ENCODE peak calls at places on chromosomes 4 and X, in seven cellular contexts. A is stimulated activated CD8-positive, alpha-beta memory T cell treated with anti-CD3 and anti-CD28 coated beads, Interleukin-15, amount 100 ng/mL, for 24 hours; X is kidney tubule cell; B is AG04450; U is heart left ventricle; F is spleen; M is mesothelial cell of epicardium. O is an unnamed sample.

GRCh38 chr4:156294577-156294976 is 340.9 kb upstream of the CTSO start:
- DNase-seq in U (no peak), X (peak; percentile 95), M (peak; percentile 42), A (no peak), B (peak; percentile 36), F (no peak), O (no peak)

GRCh38 chr4:184649026-184649970 is at the start of the genes CASP3 and PRIMPOL:
- DNase-seq in M (peak; percentile 96), X (peak; percentile 96), F (peak; percentile 100), B (peak; percentile 78), U (peak; percentile 98), A (peak; percentile 90), O (peak; percentile 95)

GRCh38 chrX:15790766-15791380 is 589 bp downstream of the ZRSR2 start:
- DNase-seq in B (no peak), X (peak; percentile 46), M (no peak), U (no peak), F (no peak), A (no peak), O (no peak)

GRCh38 chrX:143429021-143429570 is 88.2 kb downstream of the SPANXN3 start:
- DNase-seq in U (no peak), A (no peak), F (no peak), M (no peak), X (peak; percentile 85), B (no peak), O (no peak)

GRCh38 chrX:926991-927390 is 285.5 kb downstream of the CRLF2 start:
- DNase-seq in F (peak; percentile 33), X (no peak), U (no peak), A (no peak), M (no peak), B (no peak), O (no peak)

GRCh38 chr4:111630705-111631104 is 514.5 kb upstream of the FAM241A start:
- DNase-seq in A (no peak), M (no peak), B (no peak), U (no peak), F (no peak), X (peak; percentile 25), O (no peak)

GRCh38 chrX:13750812-13751211 is 16.3 kb downstream of the OFD1 start:
- DNase-seq in B (no peak), M (no peak), F (no peak), U (no peak), X (no peak), A (no peak), O (no peak)

GRCh38 chr4:28360681-28361080 is 1500.0 kb downstream of the STIM2 start:
- DNase-seq in U (no peak), X (no peak), B (no peak), M (no peak), A (no peak), F (no peak), O (no peak)

GRCh38 chrX:53294024-53294648 is 12.8 kb upstream of the IQSEC2 start:
- DNase-seq in X (no peak), M (no peak), A (no peak), F (no peak), B (no peak), U (no peak), O (no peak)